ENCODE peak calls at places on chromosomes 7 and 10, in five cellular contexts. P is activated T-cell treated with anti-CD3 and anti-CD28 coated beads, Interleukin-2, amount 50 U/mL, for 24 hours; R is OCI-LY7; Z is activated effector memory CD4-positive, alpha-beta T cell treated with Interleukin-2 at 50 U/mL for 16 hours; U is GM23338. G is an unnamed sample.
A peak's percentile ranks its signal among the peaks of the same experiment; 100 is the strongest.

GRCh38 chr10:109914966-109915365 is 8.3 kb downstream of the XPNPEP1 start:
- DNase-seq in P (no peak), R (peak; percentile 81), Z (peak; percentile 10), U (no peak), G (no peak)

GRCh38 chr10:21003240-21003822 is 106.2 kb upstream of the NEBL start:
- DNase-seq in P (no peak), R (no peak), Z (no peak), U (no peak), G (no peak)

GRCh38 chr10:126177414-126178030 is 210.8 kb downstream of the ADAM12 start:
- DNase-seq in P (no peak), R (no peak), Z (no peak), U (peak; percentile 77), G (no peak)

GRCh38 chr7:7484072-7484471 is 51.6 kb downstream of the COL28A1 start:
- DNase-seq in P (no peak), R (no peak), Z (no peak), U (no peak), G (no peak)

GRCh38 chr10:63657812-63658211 is 136.6 kb downstream of the REEP3 start:
- DNase-seq in P (no peak), R (no peak), Z (no peak), U (no peak), G (no peak)

GRCh38 chr7:45230083-45230482 is 72.5 kb downstream of the RAMP3 start:
- DNase-seq in P (no peak), R (no peak), Z (no peak), U (no peak), G (no peak)

GRCh38 chr10:116138897-116139296 is 134.1 kb downstream of the GFRA1 start:
- DNase-seq in P (no peak), R (no peak), Z (no peak), U (no peak), G (no peak)

GRCh38 chr7:74355091-74355490 is 65.9 kb downstream of the CLIP2 start:
- DNase-seq in P (no peak), R (no peak), Z (no peak), U (no peak), G (no peak)

GRCh38 chr7:119026391-119026790 is 801.9 kb downstream of the ANKRD7 start:
- DNase-seq in P (no peak), R (no peak), Z (no peak), U (no peak), G (no peak)

GRCh38 chr10:114239117-114239993 is at the start of gene VWA2:
- DNase-seq in P (peak; percentile 54), R (peak; percentile 23), Z (no peak), U (peak; percentile 77), G (peak; percentile 88)

GRCh38 chr10:113600569-113600968 is 47.7 kb downstream of the HABP2 start:
- DNase-seq in P (no peak), R (no peak), Z (no peak), U (no peak), G (no peak)

GRCh38 chr10:70191906-70192305 is 21.6 kb upstream of the SAR1A start:
- DNase-seq in P (no peak), R (no peak), Z (no peak), U (no peak), G (no peak)

GRCh38 chr10:72186213-72186612 is 29.6 kb upstream of the ANAPC16 start:
- DNase-seq in P (no peak), R (no peak), Z (no peak), U (no peak), G (no peak)

GRCh38 chr7:4202154-4202553 is 479.9 kb upstream of the FOXK1 start:
- DNase-seq in P (no peak), R (no peak), Z (no peak), U (no peak), G (no peak)

GRCh38 chr10:132434405-132435005 is 37.5 kb downstream of the PWWP2B start:
- DNase-seq in P (peak; percentile 81), R (peak; percentile 69), Z (peak; percentile 51), U (no peak), G (peak; percentile 86)

GRCh38 chr7:107494315-107494751 is 24.5 kb downstream of the GPR22 start:
- DNase-seq in P (no peak), R (no peak), Z (no peak), U (no peak), G (no peak)

GRCh38 chr10:110042181-110042580 is 34.4 kb downstream of the ADD3 start:
- DNase-seq in P (no peak), R (no peak), Z (no peak), U (no peak), G (no peak)

GRCh38 chr10:21304608-21305007 is 220.9 kb downstream of the SKIDA1 start:
- DNase-seq in P (no peak), R (no peak), Z (no peak), U (no peak), G (no peak)

GRCh38 chr7:157411580-157411979 is 74.8 kb downstream of the DNAJB6 start:
- DNase-seq in P (peak; percentile 65), R (no peak), Z (peak; percentile 56), U (peak; percentile 85), G (no peak)

GRCh38 chr7:34019431-34019830 is 114.1 kb downstream of the BMPER start:
- DNase-seq in P (no peak), R (no peak), Z (no peak), U (no peak), G (peak; percentile 72)

GRCh38 chr10:122062831-122063674 is 74.1 kb downstream of the TACC2 start:
- DNase-seq in P (no peak), R (no peak), Z (no peak), U (peak; percentile 62), G (peak; percentile 87)

GRCh38 chr7:152435384-152436278 is at the start of gene KMT2C:
- DNase-seq in P (peak; percentile 76), R (peak; percentile 58), Z (peak; percentile 42), U (peak; percentile 37), G (peak; percentile 82)

GRCh38 chr10:130192276-130192848 is 56.2 kb downstream of the GLRX3 start:
- DNase-seq in P (no peak), R (no peak), Z (no peak), U (no peak), G (no peak)

GRCh38 chr10:32943854-32944661 is 14.0 kb downstream of the ITGB1 start:
- DNase-seq in P (no peak), R (no peak), Z (no peak), U (peak; percentile 64), G (peak; percentile 66)

GRCh38 chr7:4621401-4621800 is 60.7 kb upstream of the FOXK1 start:
- DNase-seq in P (no peak), R (no peak), Z (no peak), U (no peak), G (no peak)

GRCh38 chr10:114061148-114061547 is 17.5 kb downstream of the ADRB1 start:
- DNase-seq in P (no peak), R (no peak), Z (no peak), U (peak; percentile 28), G (no peak)

G was measured in upper lobe of right lung.